ENCODE peak calls at places on chromosomes 16 and 17, in five cellular contexts. Q is gastrocnemius medialis, A is PC-3, O is cardiac fibroblast, K is fibroblast of mammary gland. S is an unnamed sample.

GRCh38 chr16:4683255-4684029 is 9.9 kb upstream of the NUDT16L1 start:
- DNase-seq in A (no peak), Q (no peak), K (no peak), O (no peak), S (no peak)

GRCh38 chr17:73304971-73305786 is 6.6 kb downstream of the CDC42EP4 start:
- DNase-seq in A (peak; percentile 84), Q (no peak), K (peak; percentile 86), O (peak; percentile 91), S (no peak)

GRCh38 chr17:18025596-18026407 is 13.2 kb downstream of the ATPAF2 start:
- DNase-seq in A (peak; percentile 68), O (peak; percentile 74), Q (no peak), K (peak; percentile 55), S (no peak)

GRCh38 chr16:53142823-53143568 is 88.2 kb downstream of the CHD9 start:
- DNase-seq in Q (no peak), O (peak; percentile 31), A (no peak), K (peak; percentile 34), S (no peak)

GRCh38 chr16:67426022-67426421 is 4.9 kb upstream of the HSD11B2 start:
- DNase-seq in A (no peak), K (no peak), Q (no peak), O (no peak), S (no peak)

GRCh38 chr16:12361016-12361415 is 384.5 kb downstream of the SNX29 start:
- DNase-seq in K (no peak), A (no peak), Q (no peak), O (no peak), S (no peak)

GRCh38 chr17:38605230-38605851 is 411 bp downstream of the SRCIN1 start:
- DNase-seq in A (no peak), K (no peak), O (no peak), Q (no peak), S (no peak)

GRCh38 chr17:61157246-61157887 is 242.3 kb upstream of the TBX2 start:
- DNase-seq in O (peak; percentile 74), Q (no peak), K (peak; percentile 73), A (no peak), S (no peak)

GRCh38 chr17:30821751-30822723 is 2.5 kb downstream of the CRLF3 start:
- DNase-seq in A (no peak), O (no peak), K (no peak), Q (no peak), S (no peak)

GRCh38 chr16:29806641-29807425 is 504 bp downstream of the MAZ start:
- DNase-seq in O (peak; percentile 40), A (peak; percentile 50), Q (no peak), K (peak; percentile 46), S (no peak)

GRCh38 chr17:56908061-56908542 is 5.7 kb downstream of the TRIM25 start:
- DNase-seq in A (peak; percentile 70), Q (no peak), O (no peak), K (no peak), S (no peak)

GRCh38 chr17:13297198-13297597 is 279.4 kb upstream of the ELAC2 start:
- DNase-seq in O (no peak), Q (no peak), A (no peak), K (no peak), S (no peak)

GRCh38 chr16:58563235-58563634 is 47.9 kb downstream of the SETD6 start:
- DNase-seq in O (peak; percentile 80), Q (no peak), K (peak; percentile 59), A (peak; percentile 74), S (no peak)

GRCh38 chr16:59634951-59635350 is 900.8 kb upstream of the GOT2 start:
- DNase-seq in K (peak; percentile 38), A (no peak), Q (no peak), O (peak; percentile 9), S (no peak)

GRCh38 chr17:79530361-79531105 is 80.3 kb downstream of the RBFOX3 start:
- DNase-seq in O (no peak), A (no peak), K (no peak), Q (no peak), S (peak; percentile 67)

GRCh38 chr16:833411-833810 is 32.9 kb upstream of the GNG13 start:
- DNase-seq in O (no peak), Q (no peak), K (no peak), A (no peak), S (no peak)

GRCh38 chr16:54633943-54634362 is 296.7 kb upstream of the IRX5 start:
- DNase-seq in O (peak; percentile 28), K (peak; percentile 18), Q (no peak), A (no peak), S (no peak)

GRCh38 chr16:23072084-23072599 is 77.1 kb downstream of the USP31 start:
- DNase-seq in A (peak; percentile 29), K (peak; percentile 82), O (peak; percentile 87), Q (peak; percentile 67), S (peak; percentile 57)

GRCh38 chr16:10623059-10623458 is 42.7 kb upstream of the EMP2 start:
- DNase-seq in O (no peak), K (no peak), A (no peak), Q (no peak), S (no peak)

GRCh38 chr17:75033346-75034235 is 13.2 kb downstream of the ATP5PD start:
- DNase-seq in Q (peak; percentile 76), K (peak; percentile 93), A (peak; percentile 100), O (peak; percentile 98), S (peak; percentile 94)
- H3K4me3 ChIP-seq in Q (peak overlapping the region; percentile 68), K (peak overlapping the region; percentile 92), A (peak overlapping the region; percentile 77), O (peak overlapping the region; percentile 87), S (peak overlapping the region; percentile 63)

GRCh38 chr17:32590974-32591373 is 104.2 kb downstream of the CDK5R1 start:
- DNase-seq in A (no peak), O (no peak), K (no peak), Q (no peak), S (no peak)

GRCh38 chr17:32596666-32597065 is 109.9 kb downstream of the CDK5R1 start:
- DNase-seq in O (peak; percentile 5), K (peak; percentile 6), A (no peak), Q (no peak), S (no peak)

GRCh38 chr17:32593003-32593402 is 106.2 kb downstream of the CDK5R1 start:
- DNase-seq in A (peak; percentile 3), O (no peak), K (no peak), Q (no peak), S (no peak)

GRCh38 chr17:32591428-32591827 is 104.6 kb downstream of the CDK5R1 start:
- DNase-seq in O (no peak), Q (no peak), K (no peak), A (no peak), S (no peak)

DNA sequence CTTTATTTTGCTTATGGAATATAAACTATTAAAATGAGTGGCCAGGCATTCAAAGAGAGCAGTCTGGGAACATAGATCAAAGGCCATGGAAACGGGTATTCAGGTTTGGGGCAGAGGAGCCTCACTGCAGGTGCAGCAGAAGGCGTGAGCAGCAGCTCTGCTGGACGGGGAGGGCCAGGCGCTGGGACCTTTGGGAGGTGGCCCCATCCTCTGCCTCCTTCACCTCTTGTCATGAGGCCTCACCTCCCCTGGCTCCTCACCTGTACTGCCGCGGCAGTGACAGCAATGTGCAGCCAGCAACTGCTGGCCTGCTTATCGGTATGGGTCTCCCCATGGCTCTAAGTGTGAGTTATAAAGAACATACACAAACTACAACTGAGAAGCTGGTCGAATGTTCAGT is 109.4 kb downstream of the CDK5R1 start:
- DNase-seq in O (no peak), K (no peak), A (no peak), Q (no peak), S (no peak)
- H3K4me3 ChIP-seq in O (no peak overlapping the region), K (no peak overlapping the region), A (no peak overlapping the region), Q (no peak overlapping the region), S (no peak overlapping the region)

GRCh38 chr17:27471321-27472269 is 15.3 kb downstream of the KSR1 start:
- DNase-seq in A (no peak), K (peak; percentile 21), O (peak; percentile 39), Q (no peak), S (no peak)

GRCh38 chr17:27475070-27475673 is 18.9 kb downstream of the KSR1 start:
- DNase-seq in K (no peak), O (no peak), A (no peak), Q (no peak), S (no peak)

GRCh38 chr17:27473748-27474609 is 17.7 kb downstream of the KSR1 start:
- DNase-seq in Q (no peak), K (no peak), A (no peak), O (no peak), S (no peak)

GRCh38 chr17:27475981-27476895 is 20.0 kb downstream of the KSR1 start:
- DNase-seq in Q (no peak), A (no peak), K (no peak), O (no peak), S (no peak)

GRCh38 chr17:27473190-27473747 is 17.0 kb downstream of the KSR1 start:
- DNase-seq in O (no peak), Q (no peak), K (no peak), A (no peak), S (no peak)
- H3K4me3 ChIP-seq in O (no peak overlapping the region), Q (no peak overlapping the region), K (no peak overlapping the region), A (no peak overlapping the region), S (no peak overlapping the region)

GRCh38 chr16:2003827-2004641 is 5.6 kb downstream of the ZNF598 start:
- DNase-seq in A (peak; percentile 80), K (peak; percentile 86), Q (peak; percentile 92), O (peak; percentile 87), S (peak; percentile 86)
- H3K4me3 ChIP-seq in A (no peak overlapping the region), K (no peak overlapping the region), Q (peak overlapping the region; percentile 7), O (peak overlapping the region; percentile 4), S (peak overlapping the region; percentile 34)

GRCh38 chr16:83901101-83901500 is 2.2 kb downstream of the MLYCD start:
- DNase-seq in A (no peak), O (peak; percentile 29), K (peak; percentile 17), Q (no peak), S (no peak)
- H3K4me3 ChIP-seq in A (no peak overlapping the region), O (no peak overlapping the region), K (no peak overlapping the region), Q (peak overlapping the region; percentile 88), S (peak overlapping the region; percentile 88)

S was measured in dorsolateral prefrontal cortex.